ENCODE peak calls at places on chromosomes 12 and 14, in nine cellular contexts. One of them, this sample, is unnamed.

GRCh38 chr14:73462078-73462715 is 3.9 kb upstream of the NUMB start:
- DNase-seq in iris pigment epithelial cell: peak
- DNase-seq in SW 1271: no peak
- DNase-seq in hepatic stellate cell: no peak
- DNase-seq in activated T-helper 1 cell treated with anti-CD3 and anti-CD28 coated beads, Interleukin-12 subunit alpha, Interleukin-12 subunit beta, Interleukin-2, Interleukin-4 antibody, amounts not matched to agents 30 ng/mL and 10 ng/mL and 1 ng/mL, durations not matched to agents 14 hours and 24 hours and 36 hours: no peak
- DNase-seq in HTR-8/SVneo: no peak
- DNase-seq in neural progenitor cell: peak
- DNase-seq in naive thymus-derived CD4-positive, alpha-beta T cell: no peak
- DNase-seq in stimulated activated CD4-positive, alpha-beta T cell treated with anti-CD3 and anti-CD28 coated beads, TNF-alpha, amount 100 ng/mL, for 48 hours: no peak
- DNase-seq in this sample: no peak

GRCh38 chr14:45891417-45892080 is 638.5 kb upstream of the MIS18BP1 start:
- DNase-seq in iris pigment epithelial cell: no peak
- DNase-seq in SW 1271: no peak
- DNase-seq in hepatic stellate cell: no peak
- DNase-seq in activated T-helper 1 cell treated with anti-CD3 and anti-CD28 coated beads, Interleukin-12 subunit alpha, Interleukin-12 subunit beta, Interleukin-2, Interleukin-4 antibody, amounts not matched to agents 30 ng/mL and 10 ng/mL and 1 ng/mL, durations not matched to agents 14 hours and 24 hours and 36 hours: no peak
- DNase-seq in HTR-8/SVneo: no peak
- DNase-seq in neural progenitor cell: peak
- DNase-seq in naive thymus-derived CD4-positive, alpha-beta T cell: no peak
- DNase-seq in stimulated activated CD4-positive, alpha-beta T cell treated with anti-CD3 and anti-CD28 coated beads, TNF-alpha, amount 100 ng/mL, for 48 hours: no peak
- DNase-seq in this sample: no peak

GRCh38 chr12:103442822-103443221 is 52.9 kb downstream of the C12orf42 start:
- DNase-seq in iris pigment epithelial cell: no peak
- DNase-seq in SW 1271: no peak
- DNase-seq in hepatic stellate cell: no peak
- DNase-seq in activated T-helper 1 cell treated with anti-CD3 and anti-CD28 coated beads, Interleukin-12 subunit alpha, Interleukin-12 subunit beta, Interleukin-2, Interleukin-4 antibody, amounts not matched to agents 30 ng/mL and 10 ng/mL and 1 ng/mL, durations not matched to agents 14 hours and 24 hours and 36 hours: no peak
- DNase-seq in HTR-8/SVneo: no peak
- DNase-seq in neural progenitor cell: no peak
- DNase-seq in naive thymus-derived CD4-positive, alpha-beta T cell: no peak
- DNase-seq in stimulated activated CD4-positive, alpha-beta T cell treated with anti-CD3 and anti-CD28 coated beads, TNF-alpha, amount 100 ng/mL, for 48 hours: no peak
- DNase-seq in this sample: no peak

GRCh38 chr12:53063708-53064612 is 14.1 kb downstream of the TNS2 start:
- DNase-seq in iris pigment epithelial cell: no peak
- DNase-seq in SW 1271: no peak
- DNase-seq in hepatic stellate cell: peak
- DNase-seq in activated T-helper 1 cell treated with anti-CD3 and anti-CD28 coated beads, Interleukin-12 subunit alpha, Interleukin-12 subunit beta, Interleukin-2, Interleukin-4 antibody, amounts not matched to agents 30 ng/mL and 10 ng/mL and 1 ng/mL, durations not matched to agents 14 hours and 24 hours and 36 hours: no peak
- DNase-seq in HTR-8/SVneo: no peak
- DNase-seq in neural progenitor cell: no peak
- DNase-seq in naive thymus-derived CD4-positive, alpha-beta T cell: no peak
- DNase-seq in stimulated activated CD4-positive, alpha-beta T cell treated with anti-CD3 and anti-CD28 coated beads, TNF-alpha, amount 100 ng/mL, for 48 hours: no peak
- DNase-seq in this sample: no peak

GRCh38 chr12:17459214-17459613 is 630.8 kb downstream of the RERGL start:
- DNase-seq in iris pigment epithelial cell: no peak
- DNase-seq in SW 1271: no peak
- DNase-seq in hepatic stellate cell: no peak
- DNase-seq in activated T-helper 1 cell treated with anti-CD3 and anti-CD28 coated beads, Interleukin-12 subunit alpha, Interleukin-12 subunit beta, Interleukin-2, Interleukin-4 antibody, amounts not matched to agents 30 ng/mL and 10 ng/mL and 1 ng/mL, durations not matched to agents 14 hours and 24 hours and 36 hours: no peak
- DNase-seq in HTR-8/SVneo: no peak
- DNase-seq in neural progenitor cell: no peak
- DNase-seq in naive thymus-derived CD4-positive, alpha-beta T cell: no peak
- DNase-seq in stimulated activated CD4-positive, alpha-beta T cell treated with anti-CD3 and anti-CD28 coated beads, TNF-alpha, amount 100 ng/mL, for 48 hours: no peak
- DNase-seq in this sample: no peak

GRCh38 chr14:106044515-106044914 is 518.1 kb downstream of the TMEM121 start:
- DNase-seq in iris pigment epithelial cell: no peak
- DNase-seq in SW 1271: no peak
- DNase-seq in hepatic stellate cell: no peak
- DNase-seq in activated T-helper 1 cell treated with anti-CD3 and anti-CD28 coated beads, Interleukin-12 subunit alpha, Interleukin-12 subunit beta, Interleukin-2, Interleukin-4 antibody, amounts not matched to agents 30 ng/mL and 10 ng/mL and 1 ng/mL, durations not matched to agents 14 hours and 24 hours and 36 hours: no peak
- DNase-seq in HTR-8/SVneo: no peak
- DNase-seq in neural progenitor cell: no peak
- DNase-seq in naive thymus-derived CD4-positive, alpha-beta T cell: no peak
- DNase-seq in stimulated activated CD4-positive, alpha-beta T cell treated with anti-CD3 and anti-CD28 coated beads, TNF-alpha, amount 100 ng/mL, for 48 hours: no peak
- DNase-seq in this sample: no peak

GRCh38 chr12:124827588-124828184 is 36.0 kb downstream of the SCARB1 start:
- DNase-seq in iris pigment epithelial cell: no peak
- DNase-seq in SW 1271: no peak
- DNase-seq in hepatic stellate cell: no peak
- DNase-seq in activated T-helper 1 cell treated with anti-CD3 and anti-CD28 coated beads, Interleukin-12 subunit alpha, Interleukin-12 subunit beta, Interleukin-2, Interleukin-4 antibody, amounts not matched to agents 30 ng/mL and 10 ng/mL and 1 ng/mL, durations not matched to agents 14 hours and 24 hours and 36 hours: no peak
- DNase-seq in HTR-8/SVneo: no peak
- DNase-seq in neural progenitor cell: no peak
- DNase-seq in naive thymus-derived CD4-positive, alpha-beta T cell: no peak
- DNase-seq in stimulated activated CD4-positive, alpha-beta T cell treated with anti-CD3 and anti-CD28 coated beads, TNF-alpha, amount 100 ng/mL, for 48 hours: no peak
- DNase-seq in this sample: peak

GRCh38 chr12:121223283-121223946 is 13.5 kb downstream of the P2RX4 start:
- DNase-seq in iris pigment epithelial cell: no peak
- DNase-seq in SW 1271: no peak
- DNase-seq in hepatic stellate cell: no peak
- DNase-seq in activated T-helper 1 cell treated with anti-CD3 and anti-CD28 coated beads, Interleukin-12 subunit alpha, Interleukin-12 subunit beta, Interleukin-2, Interleukin-4 antibody, amounts not matched to agents 30 ng/mL and 10 ng/mL and 1 ng/mL, durations not matched to agents 14 hours and 24 hours and 36 hours: peak
- DNase-seq in HTR-8/SVneo: no peak
- DNase-seq in neural progenitor cell: no peak
- DNase-seq in naive thymus-derived CD4-positive, alpha-beta T cell: peak
- DNase-seq in stimulated activated CD4-positive, alpha-beta T cell treated with anti-CD3 and anti-CD28 coated beads, TNF-alpha, amount 100 ng/mL, for 48 hours: no peak
- DNase-seq in this sample: no peak

GRCh38 chr14:102504302-102504950 is 5.2 kb downstream of the ANKRD9 start:
- DNase-seq in iris pigment epithelial cell: no peak
- DNase-seq in SW 1271: no peak
- DNase-seq in hepatic stellate cell: no peak
- DNase-seq in activated T-helper 1 cell treated with anti-CD3 and anti-CD28 coated beads, Interleukin-12 subunit alpha, Interleukin-12 subunit beta, Interleukin-2, Interleukin-4 antibody, amounts not matched to agents 30 ng/mL and 10 ng/mL and 1 ng/mL, durations not matched to agents 14 hours and 24 hours and 36 hours: no peak
- DNase-seq in HTR-8/SVneo: no peak
- DNase-seq in neural progenitor cell: no peak
- DNase-seq in naive thymus-derived CD4-positive, alpha-beta T cell: no peak
- DNase-seq in stimulated activated CD4-positive, alpha-beta T cell treated with anti-CD3 and anti-CD28 coated beads, TNF-alpha, amount 100 ng/mL, for 48 hours: no peak
- DNase-seq in this sample: no peak

GRCh38 chr14:52950898-52951729 is at the start of gene FERMT2:
- DNase-seq in iris pigment epithelial cell: peak
- DNase-seq in SW 1271: peak
- DNase-seq in hepatic stellate cell: peak
- DNase-seq in activated T-helper 1 cell treated with anti-CD3 and anti-CD28 coated beads, Interleukin-12 subunit alpha, Interleukin-12 subunit beta, Interleukin-2, Interleukin-4 antibody, amounts not matched to agents 30 ng/mL and 10 ng/mL and 1 ng/mL, durations not matched to agents 14 hours and 24 hours and 36 hours: no peak
- DNase-seq in HTR-8/SVneo: peak
- DNase-seq in neural progenitor cell: peak
- DNase-seq in naive thymus-derived CD4-positive, alpha-beta T cell: no peak
- DNase-seq in stimulated activated CD4-positive, alpha-beta T cell treated with anti-CD3 and anti-CD28 coated beads, TNF-alpha, amount 100 ng/mL, for 48 hours: no peak
- DNase-seq in this sample: peak

GRCh38 chr12:110590806-110591326 is 7.7 kb upstream of the PPTC7 start:
- DNase-seq in iris pigment epithelial cell: peak
- DNase-seq in SW 1271: no peak
- DNase-seq in hepatic stellate cell: peak
- DNase-seq in activated T-helper 1 cell treated with anti-CD3 and anti-CD28 coated beads, Interleukin-12 subunit alpha, Interleukin-12 subunit beta, Interleukin-2, Interleukin-4 antibody, amounts not matched to agents 30 ng/mL and 10 ng/mL and 1 ng/mL, durations not matched to agents 14 hours and 24 hours and 36 hours: peak
- DNase-seq in HTR-8/SVneo: no peak
- DNase-seq in neural progenitor cell: no peak
- DNase-seq in naive thymus-derived CD4-positive, alpha-beta T cell: peak
- DNase-seq in stimulated activated CD4-positive, alpha-beta T cell treated with anti-CD3 and anti-CD28 coated beads, TNF-alpha, amount 100 ng/mL, for 48 hours: no peak
- DNase-seq in this sample: peak

GRCh38 chr12:11711675-11712327 is 62.3 kb downstream of the ETV6 start:
- DNase-seq in iris pigment epithelial cell: peak
- DNase-seq in SW 1271: no peak
- DNase-seq in hepatic stellate cell: no peak
- DNase-seq in activated T-helper 1 cell treated with anti-CD3 and anti-CD28 coated beads, Interleukin-12 subunit alpha, Interleukin-12 subunit beta, Interleukin-2, Interleukin-4 antibody, amounts not matched to agents 30 ng/mL and 10 ng/mL and 1 ng/mL, durations not matched to agents 14 hours and 24 hours and 36 hours: no peak
- DNase-seq in HTR-8/SVneo: no peak
- DNase-seq in neural progenitor cell: no peak
- DNase-seq in naive thymus-derived CD4-positive, alpha-beta T cell: no peak
- DNase-seq in stimulated activated CD4-positive, alpha-beta T cell treated with anti-CD3 and anti-CD28 coated beads, TNF-alpha, amount 100 ng/mL, for 48 hours: no peak
- DNase-seq in this sample: no peak

GRCh38 chr12:82486524-82487235 is 128.4 kb downstream of the METTL25 start:
- DNase-seq in iris pigment epithelial cell: peak
- DNase-seq in SW 1271: no peak
- DNase-seq in hepatic stellate cell: no peak
- DNase-seq in activated T-helper 1 cell treated with anti-CD3 and anti-CD28 coated beads, Interleukin-12 subunit alpha, Interleukin-12 subunit beta, Interleukin-2, Interleukin-4 antibody, amounts not matched to agents 30 ng/mL and 10 ng/mL and 1 ng/mL, durations not matched to agents 14 hours and 24 hours and 36 hours: no peak
- DNase-seq in HTR-8/SVneo: no peak
- DNase-seq in neural progenitor cell: no peak
- DNase-seq in naive thymus-derived CD4-positive, alpha-beta T cell: no peak
- DNase-seq in stimulated activated CD4-positive, alpha-beta T cell treated with anti-CD3 and anti-CD28 coated beads, TNF-alpha, amount 100 ng/mL, for 48 hours: no peak
- DNase-seq in this sample: no peak

GRCh38 chr14:58708004-58708403 is 70.2 kb downstream of the DACT1 start:
- DNase-seq in iris pigment epithelial cell: no peak
- DNase-seq in SW 1271: no peak
- DNase-seq in hepatic stellate cell: no peak
- DNase-seq in activated T-helper 1 cell treated with anti-CD3 and anti-CD28 coated beads, Interleukin-12 subunit alpha, Interleukin-12 subunit beta, Interleukin-2, Interleukin-4 antibody, amounts not matched to agents 30 ng/mL and 10 ng/mL and 1 ng/mL, durations not matched to agents 14 hours and 24 hours and 36 hours: no peak
- DNase-seq in HTR-8/SVneo: no peak
- DNase-seq in neural progenitor cell: no peak
- DNase-seq in naive thymus-derived CD4-positive, alpha-beta T cell: no peak
- DNase-seq in stimulated activated CD4-positive, alpha-beta T cell treated with anti-CD3 and anti-CD28 coated beads, TNF-alpha, amount 100 ng/mL, for 48 hours: no peak
- DNase-seq in this sample: no peak

GRCh38 chr12:128727461-128727860 is 96.3 kb downstream of the SLC15A4 start:
- DNase-seq in iris pigment epithelial cell: no peak
- DNase-seq in SW 1271: no peak
- DNase-seq in hepatic stellate cell: no peak
- DNase-seq in activated T-helper 1 cell treated with anti-CD3 and anti-CD28 coated beads, Interleukin-12 subunit alpha, Interleukin-12 subunit beta, Interleukin-2, Interleukin-4 antibody, amounts not matched to agents 30 ng/mL and 10 ng/mL and 1 ng/mL, durations not matched to agents 14 hours and 24 hours and 36 hours: no peak
- DNase-seq in HTR-8/SVneo: no peak
- DNase-seq in neural progenitor cell: no peak
- DNase-seq in naive thymus-derived CD4-positive, alpha-beta T cell: no peak
- DNase-seq in stimulated activated CD4-positive, alpha-beta T cell treated with anti-CD3 and anti-CD28 coated beads, TNF-alpha, amount 100 ng/mL, for 48 hours: no peak
- DNase-seq in this sample: no peak

GRCh38 chr14:104650057-104650980 is 39.1 kb upstream of the INF2 start:
- DNase-seq in iris pigment epithelial cell: peak
- DNase-seq in SW 1271: no peak
- DNase-seq in hepatic stellate cell: peak
- DNase-seq in activated T-helper 1 cell treated with anti-CD3 and anti-CD28 coated beads, Interleukin-12 subunit alpha, Interleukin-12 subunit beta, Interleukin-2, Interleukin-4 antibody, amounts not matched to agents 30 ng/mL and 10 ng/mL and 1 ng/mL, durations not matched to agents 14 hours and 24 hours and 36 hours: peak
- DNase-seq in HTR-8/SVneo: peak
- DNase-seq in neural progenitor cell: peak
- DNase-seq in naive thymus-derived CD4-positive, alpha-beta T cell: peak
- DNase-seq in stimulated activated CD4-positive, alpha-beta T cell treated with anti-CD3 and anti-CD28 coated beads, TNF-alpha, amount 100 ng/mL, for 48 hours: peak
- DNase-seq in this sample: peak

GRCh38 chr12:87509233-87509820 is 519.9 kb downstream of the C12orf50 start:
- DNase-seq in iris pigment epithelial cell: peak
- DNase-seq in SW 1271: no peak
- DNase-seq in hepatic stellate cell: peak
- DNase-seq in activated T-helper 1 cell treated with anti-CD3 and anti-CD28 coated beads, Interleukin-12 subunit alpha, Interleukin-12 subunit beta, Interleukin-2, Interleukin-4 antibody, amounts not matched to agents 30 ng/mL and 10 ng/mL and 1 ng/mL, durations not matched to agents 14 hours and 24 hours and 36 hours: no peak
- DNase-seq in HTR-8/SVneo: peak
- DNase-seq in neural progenitor cell: no peak
- DNase-seq in naive thymus-derived CD4-positive, alpha-beta T cell: no peak
- DNase-seq in stimulated activated CD4-positive, alpha-beta T cell treated with anti-CD3 and anti-CD28 coated beads, TNF-alpha, amount 100 ng/mL, for 48 hours: no peak
- DNase-seq in this sample: no peak

GRCh38 chr12:105018761-105019160 is 32.6 kb downstream of the NOPCHAP1 start:
- DNase-seq in iris pigment epithelial cell: no peak
- DNase-seq in SW 1271: no peak
- DNase-seq in hepatic stellate cell: no peak
- DNase-seq in activated T-helper 1 cell treated with anti-CD3 and anti-CD28 coated beads, Interleukin-12 subunit alpha, Interleukin-12 subunit beta, Interleukin-2, Interleukin-4 antibody, amounts not matched to agents 30 ng/mL and 10 ng/mL and 1 ng/mL, durations not matched to agents 14 hours and 24 hours and 36 hours: no peak
- DNase-seq in HTR-8/SVneo: no peak
- DNase-seq in neural progenitor cell: peak
- DNase-seq in naive thymus-derived CD4-positive, alpha-beta T cell: no peak
- DNase-seq in stimulated activated CD4-positive, alpha-beta T cell treated with anti-CD3 and anti-CD28 coated beads, TNF-alpha, amount 100 ng/mL, for 48 hours: no peak
- DNase-seq in this sample: no peak

GRCh38 chr12:45343269-45344051 is 127.6 kb downstream of the ANO6 start:
- DNase-seq in iris pigment epithelial cell: peak
- DNase-seq in SW 1271: no peak
- DNase-seq in hepatic stellate cell: peak
- DNase-seq in activated T-helper 1 cell treated with anti-CD3 and anti-CD28 coated beads, Interleukin-12 subunit alpha, Interleukin-12 subunit beta, Interleukin-2, Interleukin-4 antibody, amounts not matched to agents 30 ng/mL and 10 ng/mL and 1 ng/mL, durations not matched to agents 14 hours and 24 hours and 36 hours: no peak
- DNase-seq in HTR-8/SVneo: peak
- DNase-seq in neural progenitor cell: no peak
- DNase-seq in naive thymus-derived CD4-positive, alpha-beta T cell: no peak
- DNase-seq in stimulated activated CD4-positive, alpha-beta T cell treated with anti-CD3 and anti-CD28 coated beads, TNF-alpha, amount 100 ng/mL, for 48 hours: no peak
- DNase-seq in this sample: no peak

GRCh38 chr12:32229971-32230606 is 123.4 kb downstream of the BICD1 start:
- DNase-seq in iris pigment epithelial cell: no peak
- DNase-seq in SW 1271: no peak
- DNase-seq in hepatic stellate cell: no peak
- DNase-seq in activated T-helper 1 cell treated with anti-CD3 and anti-CD28 coated beads, Interleukin-12 subunit alpha, Interleukin-12 subunit beta, Interleukin-2, Interleukin-4 antibody, amounts not matched to agents 30 ng/mL and 10 ng/mL and 1 ng/mL, durations not matched to agents 14 hours and 24 hours and 36 hours: no peak
- DNase-seq in HTR-8/SVneo: no peak
- DNase-seq in neural progenitor cell: no peak
- DNase-seq in naive thymus-derived CD4-positive, alpha-beta T cell: no peak
- DNase-seq in stimulated activated CD4-positive, alpha-beta T cell treated with anti-CD3 and anti-CD28 coated beads, TNF-alpha, amount 100 ng/mL, for 48 hours: no peak
- DNase-seq in this sample: no peak

GRCh38 chr14:38867561-38868150 is 235.4 kb downstream of the SEC23A start:
- DNase-seq in iris pigment epithelial cell: peak
- DNase-seq in SW 1271: no peak
- DNase-seq in hepatic stellate cell: peak
- DNase-seq in activated T-helper 1 cell treated with anti-CD3 and anti-CD28 coated beads, Interleukin-12 subunit alpha, Interleukin-12 subunit beta, Interleukin-2, Interleukin-4 antibody, amounts not matched to agents 30 ng/mL and 10 ng/mL and 1 ng/mL, durations not matched to agents 14 hours and 24 hours and 36 hours: peak
- DNase-seq in HTR-8/SVneo: peak
- DNase-seq in neural progenitor cell: peak
- DNase-seq in naive thymus-derived CD4-positive, alpha-beta T cell: peak
- DNase-seq in stimulated activated CD4-positive, alpha-beta T cell treated with anti-CD3 and anti-CD28 coated beads, TNF-alpha, amount 100 ng/mL, for 48 hours: peak
- DNase-seq in this sample: no peak